ENCODE peak calls at places on chromosome 4, in four cellular contexts. P, C, M and Z are unnamed samples.

GRCh38 chr4:107719211-107719926 is 665 bp downstream of the PAPSS1 start:
- DNase-seq in M (no peak), C (peak; percentile 35), P (peak; percentile 33), Z (peak; percentile 20)

GRCh38 chr4:152294331-152294730 is 241.6 kb downstream of the FBXW7 start:
- DNase-seq in C (no peak), P (no peak), M (no peak), Z (no peak)

GRCh38 chr4:76250962-76251361 is 559 bp upstream of the FAM47E start:
- DNase-seq in M (no peak), P (no peak), C (no peak), Z (no peak)

GRCh38 chr4:157217708-157218107 is 2.8 kb upstream of the GRIA2 start:
- DNase-seq in M (no peak), P (peak; percentile 44), C (peak; percentile 45), Z (no peak)

GRCh38 chr4:10173039-10173753 is 56.6 kb upstream of the WDR1 start:
- DNase-seq in P (peak; percentile 54), M (no peak), C (peak; percentile 93), Z (no peak)

GRCh38 chr4:110154586-110154985 is 43.8 kb downstream of the ELOVL6 start:
- DNase-seq in M (no peak), C (no peak), P (no peak), Z (no peak)

GRCh38 chr4:177155454-177155853 is 154.2 kb upstream of the NEIL3 start:
- DNase-seq in M (no peak), P (no peak), C (no peak), Z (no peak)

GRCh38 chr4:4704267-4704666 is 155.2 kb upstream of the MSX1 start:
- DNase-seq in P (peak; percentile 75), M (no peak), C (peak; percentile 48), Z (peak; percentile 15)

GRCh38 chr4:152380185-152380584 is 155.7 kb downstream of the FBXW7 start:
- DNase-seq in M (no peak), P (no peak), C (no peak), Z (no peak)

GRCh38 chr4:140739971-140740370 is 16.2 kb downstream of the TBC1D9 start:
- DNase-seq in M (no peak), P (no peak), C (no peak), Z (no peak)

GRCh38 chr4:74032064-74032463 is 6.4 kb downstream of the CXCL3 start:
- DNase-seq in C (peak; percentile 72), P (peak; percentile 78), M (no peak), Z (peak; percentile 51)

GRCh38 chr4:95535180-95535579 is 13.6 kb downstream of the UNC5C start:
- DNase-seq in P (no peak), M (no peak), C (no peak), Z (no peak)

GRCh38 chr4:8540072-8540471 is 40.1 kb upstream of the GPR78 start:
- DNase-seq in C (no peak), M (no peak), P (no peak), Z (peak; percentile 10)

GRCh38 chr4:184459413-184459812 is 14.9 kb downstream of the IRF2 start:
- DNase-seq in P (peak; percentile 74), M (no peak), C (no peak), Z (peak; percentile 41)

GRCh38 chr4:80806472-80806871 is 224.0 kb upstream of the BMP3 start:
- DNase-seq in P (no peak), M (no peak), C (no peak), Z (no peak)

GRCh38 chr4:139892973-139893736 is 227.5 kb downstream of the MGST2 start:
- DNase-seq in M (no peak), P (no peak), C (peak; percentile 31), Z (no peak)

GRCh38 chr4:152512483-152512882 is 23.4 kb downstream of the FBXW7 start:
- DNase-seq in P (no peak), M (no peak), C (no peak), Z (no peak)

GRCh38 chr4:74109894-74110605 is 11.1 kb upstream of the CXCL2 start:
- DNase-seq in M (no peak), C (peak; percentile 91), P (peak; percentile 98), Z (peak; percentile 73)

GRCh38 chr4:56535915-56536314 is 30.3 kb downstream of the ARL9 start:
- DNase-seq in C (no peak), M (no peak), P (no peak), Z (no peak)

GRCh38 chr4:22440999-22441398 is 74.9 kb downstream of the ADGRA3 start:
- DNase-seq in C (no peak), M (no peak), P (no peak), Z (no peak)

GRCh38 chr4:93897559-93897958 is 69.0 kb downstream of the ATOH1 start:
- DNase-seq in C (no peak), M (no peak), P (no peak), Z (no peak)
- TF ChIP-seq CTCF in C (no peak), M (no peak), P (peak; percentile 6), Z (no peak)

GRCh38 chr4:169207436-169208089 is 63.2 kb downstream of the SH3RF1 start:
- DNase-seq in M (no peak), P (no peak), C (peak; percentile 49), Z (no peak)
- H3K4me3 ChIP-seq in M (no peak overlapping the region), P (no peak overlapping the region), C (no peak overlapping the region), Z (no peak overlapping the region)

GRCh38 chr4:48138511-48138910 is 4.5 kb upstream of the TXK start:
- DNase-seq in M (no peak), P (no peak), C (no peak), Z (no peak)

GRCh38 chr4:48138936-48139335 is 4.9 kb upstream of the TXK start:
- DNase-seq in M (no peak), P (no peak), C (no peak), Z (no peak)

GRCh38 chr4:48137766-48138349 is 3.8 kb upstream of the TXK start:
- DNase-seq in P (no peak), C (no peak), M (peak; percentile 61), Z (no peak)

GRCh38 chr4:48139688-48140087 is 5.6 kb upstream of the TXK start:
- DNase-seq in P (no peak), C (peak; percentile 32), M (peak; percentile 60), Z (peak; percentile 33)

GRCh38 chr4:48141048-48141447 is 7.0 kb upstream of the TXK start:
- DNase-seq in C (peak; percentile 73), P (peak; percentile 57), M (no peak), Z (peak; percentile 58)
- TF ChIP-seq CTCF in C (peak; percentile 46), P (peak; percentile 52), M (peak; percentile 72), Z (peak; percentile 20)

GRCh38 chr4:87007345-87008181 is 72.8 kb downstream of the AFF1 start:
- DNase-seq in P (peak; percentile 50), C (peak; percentile 63), M (no peak), Z (no peak)

GRCh38 chr4:87006531-87007344 is 71.9 kb downstream of the AFF1 start:
- DNase-seq in M (peak; percentile 95), P (peak; percentile 87), C (peak; percentile 94), Z (peak; percentile 92)

GRCh38 chr4:87010192-87010591 is 75.4 kb downstream of the AFF1 start:
- DNase-seq in M (no peak), C (no peak), P (no peak), Z (no peak)

GRCh38 chr4:87011340-87012034 is 76.7 kb downstream of the AFF1 start:
- DNase-seq in M (no peak), P (peak; percentile 93), C (peak; percentile 91), Z (peak; percentile 85)

DNA sequence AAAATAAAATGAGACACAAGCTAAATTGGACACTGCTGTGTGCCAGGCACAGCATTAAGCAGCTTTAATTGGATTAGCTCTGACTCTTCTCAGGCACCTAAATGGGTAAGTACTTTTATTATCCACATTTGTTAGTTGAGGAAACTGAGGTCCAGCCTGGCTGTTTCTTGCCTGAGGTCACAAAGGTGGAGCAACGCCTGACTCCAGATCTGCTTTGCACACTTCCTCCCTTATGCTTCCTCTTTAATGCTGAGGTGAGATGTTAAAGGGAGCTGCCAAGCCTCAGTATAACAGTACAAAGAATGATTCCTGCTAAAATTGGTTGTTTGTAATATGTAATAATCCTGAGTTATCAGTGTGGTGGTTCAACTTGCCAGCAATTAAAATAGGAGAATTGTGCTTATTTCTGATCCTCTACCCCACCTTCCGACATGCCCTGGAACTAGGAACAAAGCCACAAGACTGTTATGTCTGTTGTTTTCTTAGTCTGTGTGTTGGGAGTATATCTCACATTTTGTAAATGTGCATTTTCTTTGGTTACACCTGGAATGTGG is 74.4 kb downstream of the AFF1 start:
- DNase-seq in M (no peak), C (no peak), P (no peak), Z (no peak)
- H3K4me3 ChIP-seq in M (no peak overlapping the region), C (peak overlapping the region; percentile 44), P (no peak overlapping the region), Z (no peak overlapping the region)

GRCh38 chr4:125762537-125762936 is 447.8 kb downstream of the FAT4 start:
- DNase-seq in P (peak; percentile 4), C (no peak), M (no peak), Z (peak; percentile 10)
- TF ChIP-seq CTCF in P (peak; percentile 39), C (peak; percentile 2), M (no peak), Z (peak; percentile 14)

GRCh38 chr4:155526452-155527169 is 140.0 kb upstream of the GUCY1A1 start:
- DNase-seq in P (peak; percentile 33), C (peak; percentile 23), M (no peak), Z (peak; percentile 12)
- H3K4me3 ChIP-seq in P (no peak overlapping the region), C (no peak overlapping the region), M (no peak overlapping the region), Z (peak overlapping the region; percentile 39)

GRCh38 chr4:165555302-165555701 is 176.5 kb downstream of the CPE start:
- DNase-seq in M (no peak), C (no peak), P (no peak), Z (no peak)

GRCh38 chr4:165560941-165561340 is 182.1 kb downstream of the CPE start:
- DNase-seq in P (peak; percentile 37), M (no peak), C (peak; percentile 46), Z (peak; percentile 37)

GRCh38 chr4:165556383-165556782 is 177.6 kb downstream of the CPE start:
- DNase-seq in C (no peak), M (no peak), P (peak; percentile 6), Z (no peak)
- TF ChIP-seq CTCF in C (no peak), M (no peak), P (no peak), Z (no peak)

GRCh38 chr4:81811562-81812293 is 340.0 kb upstream of the RASGEF1B start:
- DNase-seq in C (no peak), P (no peak), M (no peak), Z (no peak)

GRCh38 chr4:81807927-81808672 is 336.4 kb upstream of the RASGEF1B start:
- DNase-seq in M (no peak), C (peak; percentile 28), P (no peak), Z (no peak)

GRCh38 chr4:81804849-81805248 is 333.1 kb upstream of the RASGEF1B start:
- DNase-seq in P (no peak), M (no peak), C (no peak), Z (no peak)

GRCh38 chr4:81806485-81806884 is 334.8 kb upstream of the RASGEF1B start:
- DNase-seq in M (no peak), P (no peak), C (no peak), Z (no peak)

GRCh38 chr4:81807386-81807785 is 335.7 kb upstream of the RASGEF1B start:
- DNase-seq in M (no peak), P (no peak), C (no peak), Z (no peak)
- H3K4me3 ChIP-seq in M (no peak overlapping the region), P (no peak overlapping the region), C (no peak overlapping the region), Z (no peak overlapping the region)

GRCh38 chr4:6695660-6696581 is 2.2 kb downstream of the S100P start:
- DNase-seq in M (peak; percentile 84), C (no peak), P (no peak), Z (no peak)
- TF ChIP-seq CTCF in M (no peak), C (no peak), P (no peak), Z (no peak)